ENCODE peak calls at places on chromosomes 3 and 15, in ten cellular contexts. One of them, this sample, is unnamed.

GRCh38 chr15:77251662-77252061 is 168.2 kb downstream of the PEAK1 start:
- DNase-seq in fibroblast of lung: peak; percentile 34
- DNase-seq in brain microvascular endothelial cell: peak; percentile 25
- DNase-seq in spleen: no peak
- DNase-seq in PC-3: peak; percentile 10
- DNase-seq in mammary epithelial cell: no peak
- DNase-seq in neural progenitor cell: peak; percentile 48
- DNase-seq in transverse colon: no peak
- DNase-seq in GM12878: no peak
- DNase-seq in coronary artery: no peak
- DNase-seq in this sample: no peak

GRCh38 chr3:32454731-32455608 is 47.7 kb downstream of the CMTM6 start:
- DNase-seq in fibroblast of lung: peak; percentile 24
- DNase-seq in brain microvascular endothelial cell: no peak
- DNase-seq in spleen: no peak
- DNase-seq in PC-3: no peak
- DNase-seq in mammary epithelial cell: no peak
- DNase-seq in neural progenitor cell: no peak
- DNase-seq in transverse colon: no peak
- DNase-seq in GM12878: no peak
- DNase-seq in coronary artery: no peak
- DNase-seq in this sample: peak; percentile 64

GRCh38 chr3:133843634-133844033 is 38.0 kb downstream of the SRPRB start:
- DNase-seq in fibroblast of lung: peak; percentile 66
- DNase-seq in brain microvascular endothelial cell: peak; percentile 88
- DNase-seq in spleen: no peak
- DNase-seq in PC-3: no peak
- DNase-seq in mammary epithelial cell: no peak
- DNase-seq in neural progenitor cell: no peak
- DNase-seq in transverse colon: no peak
- DNase-seq in GM12878: no peak
- DNase-seq in coronary artery: no peak
- DNase-seq in this sample: no peak

GRCh38 chr3:187744169-187745151 is 808 bp downstream of the BCL6 start:
- DNase-seq in fibroblast of lung: peak; percentile 59
- DNase-seq in brain microvascular endothelial cell: peak; percentile 43
- DNase-seq in spleen: peak; percentile 91
- DNase-seq in PC-3: peak; percentile 42
- DNase-seq in mammary epithelial cell: peak; percentile 51
- DNase-seq in neural progenitor cell: peak; percentile 73
- DNase-seq in transverse colon: peak; percentile 64
- DNase-seq in GM12878: no peak
- DNase-seq in coronary artery: no peak
- DNase-seq in this sample: peak; percentile 64

GRCh38 chr3:194387276-194387675 is 11.8 kb downstream of the GP5 start:
- DNase-seq in fibroblast of lung: no peak
- DNase-seq in brain microvascular endothelial cell: no peak
- DNase-seq in spleen: no peak
- DNase-seq in PC-3: no peak
- DNase-seq in mammary epithelial cell: no peak
- DNase-seq in neural progenitor cell: no peak
- DNase-seq in transverse colon: no peak
- DNase-seq in GM12878: no peak
- DNase-seq in coronary artery: no peak
- DNase-seq in this sample: no peak

GRCh38 chr3:1998739-1999138 is 99.9 kb upstream of the CNTN4 start:
- DNase-seq in fibroblast of lung: no peak
- DNase-seq in brain microvascular endothelial cell: no peak
- DNase-seq in spleen: no peak
- DNase-seq in PC-3: no peak
- DNase-seq in mammary epithelial cell: no peak
- DNase-seq in neural progenitor cell: no peak
- DNase-seq in transverse colon: no peak
- DNase-seq in GM12878: no peak
- DNase-seq in coronary artery: no peak
- DNase-seq in this sample: no peak

GRCh38 chr15:76866716-76867321 is 38.3 kb downstream of the SCAPER start:
- DNase-seq in fibroblast of lung: peak; percentile 29
- DNase-seq in brain microvascular endothelial cell: peak; percentile 17
- DNase-seq in spleen: no peak
- DNase-seq in PC-3: peak; percentile 61
- DNase-seq in mammary epithelial cell: peak; percentile 5
- DNase-seq in neural progenitor cell: peak; percentile 37
- DNase-seq in transverse colon: no peak
- DNase-seq in GM12878: no peak
- DNase-seq in coronary artery: no peak
- DNase-seq in this sample: no peak

GRCh38 chr3:42263354-42264346 is 2.3 kb downstream of the CCK start:
- DNase-seq in fibroblast of lung: no peak
- DNase-seq in brain microvascular endothelial cell: no peak
- DNase-seq in spleen: peak; percentile 68
- DNase-seq in PC-3: no peak
- DNase-seq in mammary epithelial cell: no peak
- DNase-seq in neural progenitor cell: peak; percentile 56
- DNase-seq in transverse colon: no peak
- DNase-seq in GM12878: no peak
- DNase-seq in coronary artery: peak; percentile 54
- DNase-seq in this sample: no peak

DNA sequence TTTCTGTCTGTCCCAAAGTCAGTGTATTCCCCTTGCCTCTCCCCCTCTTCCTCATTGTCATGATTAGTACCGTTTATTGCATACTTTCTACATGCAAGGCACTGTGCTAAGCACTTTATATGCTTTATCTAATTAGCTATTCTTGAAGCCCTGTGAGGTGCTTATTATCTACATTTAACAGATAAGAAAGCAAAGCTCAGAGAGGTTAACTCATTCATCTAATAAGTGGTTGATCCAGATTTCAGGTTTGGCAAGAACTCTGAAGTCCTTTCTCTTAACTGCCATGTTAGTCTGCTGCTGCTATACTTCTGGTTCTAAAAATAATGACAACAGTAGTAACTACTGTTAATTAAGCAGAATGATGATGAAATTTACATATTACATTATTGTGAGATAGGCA is 13.5 kb downstream of the IQGAP1 start:
- DNase-seq in fibroblast of lung: no peak
- DNase-seq in brain microvascular endothelial cell: no peak
- DNase-seq in spleen: no peak
- DNase-seq in PC-3: no peak
- DNase-seq in mammary epithelial cell: no peak
- DNase-seq in neural progenitor cell: no peak
- DNase-seq in transverse colon: no peak
- DNase-seq in GM12878: no peak
- DNase-seq in coronary artery: no peak
- DNase-seq in this sample: no peak
- H3K4me3 ChIP-seq in fibroblast of lung: no peak overlapping the region
- H3K4me3 ChIP-seq in brain microvascular endothelial cell: no peak overlapping the region
- H3K4me3 ChIP-seq in spleen: no peak overlapping the region
- H3K4me3 ChIP-seq in PC-3: peak overlapping the region; percentile 33
- H3K4me3 ChIP-seq in mammary epithelial cell: no peak overlapping the region
- H3K4me3 ChIP-seq in neural progenitor cell: no peak overlapping the region
- H3K4me3 ChIP-seq in transverse colon: no peak overlapping the region
- H3K4me3 ChIP-seq in GM12878: no peak overlapping the region
- H3K4me3 ChIP-seq in coronary artery: peak overlapping the region; percentile 47
- H3K4me3 ChIP-seq in this sample: no peak overlapping the region

GRCh38 chr3:56303508-56303907 is 164.8 kb downstream of the ERC2 start:
- DNase-seq in fibroblast of lung: peak; percentile 63
- DNase-seq in brain microvascular endothelial cell: peak; percentile 42
- DNase-seq in spleen: no peak
- DNase-seq in PC-3: peak; percentile 30
- DNase-seq in mammary epithelial cell: no peak
- DNase-seq in neural progenitor cell: peak; percentile 87
- DNase-seq in transverse colon: no peak
- DNase-seq in GM12878: peak; percentile 35
- DNase-seq in coronary artery: no peak
- DNase-seq in this sample: no peak

GRCh38 chr3:56304069-56304468 is 164.2 kb downstream of the ERC2 start:
- DNase-seq in fibroblast of lung: no peak
- DNase-seq in brain microvascular endothelial cell: no peak
- DNase-seq in spleen: no peak
- DNase-seq in PC-3: no peak
- DNase-seq in mammary epithelial cell: no peak
- DNase-seq in neural progenitor cell: no peak
- DNase-seq in transverse colon: no peak
- DNase-seq in GM12878: no peak
- DNase-seq in coronary artery: no peak
- DNase-seq in this sample: no peak

GRCh38 chr3:56314842-56315241 is 153.4 kb downstream of the ERC2 start:
- DNase-seq in fibroblast of lung: peak; percentile 91
- DNase-seq in brain microvascular endothelial cell: peak; percentile 52
- DNase-seq in spleen: no peak
- DNase-seq in PC-3: no peak
- DNase-seq in mammary epithelial cell: peak; percentile 49
- DNase-seq in neural progenitor cell: peak; percentile 23
- DNase-seq in transverse colon: no peak
- DNase-seq in GM12878: no peak
- DNase-seq in coronary artery: no peak
- DNase-seq in this sample: no peak

DNA sequence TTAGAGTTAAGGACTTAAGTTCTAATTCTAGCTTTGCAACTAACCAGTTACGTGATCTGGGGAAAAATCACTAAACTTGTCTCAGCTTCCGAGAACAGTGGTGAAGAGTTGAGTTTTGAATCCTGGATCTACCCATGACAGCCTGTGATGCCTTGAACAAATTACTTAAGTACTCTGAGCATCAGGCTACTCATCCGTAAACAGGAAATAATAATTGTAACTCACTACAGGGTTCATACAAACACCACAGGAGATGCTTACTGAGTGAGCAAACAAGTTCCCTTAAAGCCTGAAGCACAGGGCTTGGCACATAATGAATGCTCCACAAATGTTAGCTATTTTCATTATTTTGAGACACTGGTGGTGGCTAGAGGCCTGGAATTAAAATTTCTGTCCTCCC is 158.8 kb downstream of the ERC2 start:
- DNase-seq in fibroblast of lung: no peak
- DNase-seq in brain microvascular endothelial cell: no peak
- DNase-seq in spleen: no peak
- DNase-seq in PC-3: no peak
- DNase-seq in mammary epithelial cell: no peak
- DNase-seq in neural progenitor cell: no peak
- DNase-seq in transverse colon: no peak
- DNase-seq in GM12878: no peak
- DNase-seq in coronary artery: no peak
- DNase-seq in this sample: no peak
- H3K27ac ChIP-seq in fibroblast of lung: no peak overlapping the region
- H3K27ac ChIP-seq in brain microvascular endothelial cell: no peak overlapping the region
- H3K27ac ChIP-seq in spleen: no peak overlapping the region
- H3K27ac ChIP-seq in PC-3: no peak overlapping the region
- H3K27ac ChIP-seq in mammary epithelial cell: no peak overlapping the region
- H3K27ac ChIP-seq in neural progenitor cell: no peak overlapping the region
- H3K27ac ChIP-seq in transverse colon: no peak overlapping the region
- H3K27ac ChIP-seq in GM12878: no peak overlapping the region
- H3K27ac ChIP-seq in coronary artery: no peak overlapping the region
- H3K27ac ChIP-seq in this sample: no peak overlapping the region

GRCh38 chr3:43758826-43759225 is 68.1 kb downstream of the ABHD5 start:
- DNase-seq in fibroblast of lung: no peak
- DNase-seq in brain microvascular endothelial cell: no peak
- DNase-seq in spleen: no peak
- DNase-seq in PC-3: no peak
- DNase-seq in mammary epithelial cell: no peak
- DNase-seq in neural progenitor cell: no peak
- DNase-seq in transverse colon: no peak
- DNase-seq in GM12878: no peak
- DNase-seq in coronary artery: no peak
- DNase-seq in this sample: no peak

GRCh38 chr3:43759297-43759782 is 68.6 kb downstream of the ABHD5 start:
- DNase-seq in fibroblast of lung: peak; percentile 80
- DNase-seq in brain microvascular endothelial cell: peak; percentile 72
- DNase-seq in spleen: no peak
- DNase-seq in PC-3: peak; percentile 83
- DNase-seq in mammary epithelial cell: peak; percentile 67
- DNase-seq in neural progenitor cell: no peak
- DNase-seq in transverse colon: no peak
- DNase-seq in GM12878: no peak
- DNase-seq in coronary artery: no peak
- DNase-seq in this sample: no peak

GRCh38 chr3:43762486-43762885 is 71.7 kb downstream of the ABHD5 start:
- DNase-seq in fibroblast of lung: no peak
- DNase-seq in brain microvascular endothelial cell: no peak
- DNase-seq in spleen: no peak
- DNase-seq in PC-3: no peak
- DNase-seq in mammary epithelial cell: no peak
- DNase-seq in neural progenitor cell: no peak
- DNase-seq in transverse colon: no peak
- DNase-seq in GM12878: no peak
- DNase-seq in coronary artery: no peak
- DNase-seq in this sample: no peak

GRCh38 chr3:43764012-43764411 is 73.3 kb downstream of the ABHD5 start:
- DNase-seq in fibroblast of lung: no peak
- DNase-seq in brain microvascular endothelial cell: no peak
- DNase-seq in spleen: no peak
- DNase-seq in PC-3: no peak
- DNase-seq in mammary epithelial cell: no peak
- DNase-seq in neural progenitor cell: no peak
- DNase-seq in transverse colon: no peak
- DNase-seq in GM12878: no peak
- DNase-seq in coronary artery: no peak
- DNase-seq in this sample: no peak

GRCh38 chr3:43760951-43761350 is 70.2 kb downstream of the ABHD5 start:
- DNase-seq in fibroblast of lung: no peak
- DNase-seq in brain microvascular endothelial cell: no peak
- DNase-seq in spleen: no peak
- DNase-seq in PC-3: no peak
- DNase-seq in mammary epithelial cell: no peak
- DNase-seq in neural progenitor cell: no peak
- DNase-seq in transverse colon: no peak
- DNase-seq in GM12878: no peak
- DNase-seq in coronary artery: no peak
- DNase-seq in this sample: no peak
- H3K4me3 ChIP-seq in fibroblast of lung: no peak overlapping the region
- H3K4me3 ChIP-seq in brain microvascular endothelial cell: no peak overlapping the region
- H3K4me3 ChIP-seq in spleen: no peak overlapping the region
- H3K4me3 ChIP-seq in PC-3: no peak overlapping the region
- H3K4me3 ChIP-seq in mammary epithelial cell: no peak overlapping the region
- H3K4me3 ChIP-seq in neural progenitor cell: no peak overlapping the region
- H3K4me3 ChIP-seq in transverse colon: no peak overlapping the region
- H3K4me3 ChIP-seq in GM12878: no peak overlapping the region
- H3K4me3 ChIP-seq in coronary artery: no peak overlapping the region
- H3K4me3 ChIP-seq in this sample: no peak overlapping the region

DNA sequence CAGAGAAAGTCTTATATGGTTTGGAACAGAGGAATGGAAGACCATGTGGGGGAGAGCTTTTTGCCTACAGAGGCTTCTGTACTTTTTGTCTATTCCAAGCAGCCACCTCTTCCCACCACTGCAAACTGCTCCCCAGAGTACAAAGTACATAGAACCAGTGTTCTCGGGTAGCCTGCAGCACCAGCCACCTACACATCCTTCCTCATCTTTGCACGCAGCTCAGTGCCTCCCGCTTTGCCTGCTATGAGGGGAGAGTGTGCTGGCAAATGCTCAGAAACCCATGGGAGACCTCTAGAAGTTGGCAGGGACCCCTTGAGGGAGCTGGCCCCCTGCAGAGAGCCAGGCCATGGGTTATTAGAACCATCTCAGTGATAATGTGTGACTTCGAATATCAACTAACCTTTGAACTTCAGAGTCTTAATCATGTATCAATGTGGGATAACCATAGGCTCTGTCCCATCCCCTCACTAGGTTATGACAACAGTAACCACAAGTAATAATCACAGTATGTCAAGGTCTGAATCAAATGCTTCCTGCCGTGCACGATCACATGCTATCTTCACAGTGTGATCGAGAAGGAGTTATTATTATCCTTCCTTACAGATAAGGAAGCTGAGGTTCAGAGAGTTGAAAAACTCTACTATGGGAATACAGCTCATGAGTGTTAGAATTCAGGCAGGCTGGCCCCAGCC is 22.8 kb upstream of the SMAD3 start:
- DNase-seq in fibroblast of lung: peak; percentile 70
- DNase-seq in brain microvascular endothelial cell: peak; percentile 81
- DNase-seq in spleen: no peak
- DNase-seq in PC-3: no peak
- DNase-seq in mammary epithelial cell: no peak
- DNase-seq in neural progenitor cell: no peak
- DNase-seq in transverse colon: no peak
- DNase-seq in GM12878: no peak
- DNase-seq in coronary artery: no peak
- DNase-seq in this sample: no peak
- H3K27ac ChIP-seq in fibroblast of lung: peak overlapping the region; percentile 46
- H3K27ac ChIP-seq in brain microvascular endothelial cell: peak overlapping the region; percentile 77
- H3K27ac ChIP-seq in spleen: no peak overlapping the region
- H3K27ac ChIP-seq in PC-3: peak overlapping the region; percentile 70
- H3K27ac ChIP-seq in mammary epithelial cell: no peak overlapping the region
- H3K27ac ChIP-seq in neural progenitor cell: no peak overlapping the region
- H3K27ac ChIP-seq in transverse colon: no peak overlapping the region
- H3K27ac ChIP-seq in GM12878: no peak overlapping the region
- H3K27ac ChIP-seq in coronary artery: no peak overlapping the region
- H3K27ac ChIP-seq in this sample: no peak overlapping the region